ENCODE peak calls at places on chromosomes 11 and 22, in six cellular contexts. P is A549, H is activated B cell treated with CpG ODN at 0.5 μM for 24 hours, K is nephron progenitor cell, Y is GM23338, E is upper lobe of left lung. I is an unnamed sample.

GRCh38 chr11:78961186-78961782 is 386.6 kb upstream of the NARS2 start:
- DNase-seq in P (no peak), H (no peak), K (peak; percentile 41), Y (peak; percentile 89), E (peak; percentile 48), I (no peak)

GRCh38 chr11:123065634-123066033 is 3.7 kb upstream of the HSPA8 start:
- DNase-seq in P (no peak), H (no peak), K (no peak), Y (no peak), E (no peak), I (no peak)

GRCh38 chr11:45926536-45927331 is 4.3 kb downstream of the LARGE2 start:
- DNase-seq in P (no peak), H (no peak), K (no peak), Y (no peak), E (no peak), I (no peak)

GRCh38 chr22:40714514-40714966 is 35.3 kb downstream of the MCHR1 start:
- DNase-seq in P (no peak), H (no peak), K (peak; percentile 33), Y (peak; percentile 77), E (no peak), I (no peak)

GRCh38 chr11:5600374-5600851 is 4.0 kb downstream of the TRIM6 start:
- DNase-seq in P (peak; percentile 66), H (peak; percentile 25), K (peak; percentile 55), Y (peak; percentile 92), E (peak; percentile 82), I (peak; percentile 39)

GRCh38 chr11:117878939-117879475 is 2.5 kb upstream of the FXYD6 start:
- DNase-seq in P (no peak), H (no peak), K (no peak), Y (no peak), E (no peak), I (no peak)

GRCh38 chr11:23542816-23543215 is 682.5 kb upstream of the CCDC179 start:
- DNase-seq in P (no peak), H (no peak), K (no peak), Y (no peak), E (no peak), I (no peak)

GRCh38 chr11:117072517-117073218 is 25.6 kb downstream of the SIK3 start:
- DNase-seq in P (peak; percentile 71), H (no peak), K (no peak), Y (no peak), E (no peak), I (no peak)

GRCh38 chr11:36149538-36150242 is 139.5 kb downstream of the COMMD9 start:
- DNase-seq in P (peak; percentile 98), H (no peak), K (no peak), Y (peak; percentile 69), E (peak; percentile 78), I (no peak)
- TF ChIP-seq CTCF in P (peak; percentile 74), H (no peak), K (peak; percentile 25), Y (peak; percentile 74), E (peak; percentile 30), I (no peak)

GRCh38 chr11:71563401-71563800 is 2.0 kb upstream of the KRTAP5-10 start:
- DNase-seq in P (peak; percentile 67), H (no peak), K (peak; percentile 23), Y (peak; percentile 72), E (no peak), I (no peak)
- TF ChIP-seq CTCF in P (peak; percentile 35), H (no peak), K (peak; percentile 23), Y (peak; percentile 76), E (no peak), I (no peak)

GRCh38 chr11:75223954-75224643 is 16.5 kb upstream of the TPBGL start:
- DNase-seq in P (peak; percentile 29), H (no peak), K (no peak), Y (peak; percentile 24), E (no peak), I (no peak)
- TF ChIP-seq CTCF in P (no peak), H (no peak), K (no peak), Y (peak; percentile 26), E (no peak), I (no peak)

DNA sequence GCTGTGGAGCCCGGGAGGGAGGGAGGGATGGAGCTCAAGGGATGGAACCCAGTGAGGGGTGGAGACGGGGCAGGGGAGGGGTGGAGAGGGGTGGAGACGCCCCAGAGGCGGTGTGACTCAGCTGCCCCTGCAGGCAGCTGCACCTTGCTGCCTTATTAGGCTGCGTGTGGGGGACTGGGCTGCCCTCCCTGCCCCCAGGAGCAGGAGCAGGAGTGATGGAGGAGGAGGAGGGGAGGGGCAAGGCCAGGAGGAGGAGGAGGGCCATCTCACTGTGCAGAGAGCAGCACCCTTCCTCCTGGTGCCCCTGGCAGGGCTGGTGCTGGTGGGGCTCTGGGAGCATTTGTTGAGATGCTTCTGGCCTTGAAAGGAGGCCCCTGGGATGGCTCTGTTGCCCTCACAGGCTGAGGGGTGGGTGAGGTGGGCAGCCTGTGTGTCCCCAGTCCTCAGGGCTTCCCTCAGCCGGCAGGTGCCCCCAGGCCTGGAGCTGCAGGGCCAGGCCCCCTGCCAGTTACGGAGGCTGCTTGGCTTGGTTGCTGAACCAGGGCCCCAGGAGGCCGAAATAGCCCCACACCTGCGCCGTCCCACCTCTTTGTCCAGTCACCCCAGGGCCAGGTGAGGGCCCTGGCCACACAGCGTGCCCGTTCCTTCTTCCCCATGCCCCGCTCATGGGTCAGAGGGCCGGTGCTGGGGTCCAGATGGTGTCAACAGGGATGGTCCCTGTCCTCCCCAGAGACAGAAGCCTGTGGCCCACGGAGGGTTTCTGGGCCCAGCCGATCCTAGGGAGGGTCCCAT is 9.5 kb upstream of the TSSC4 start:
- DNase-seq in P (peak; percentile 31), H (no peak), K (no peak), Y (no peak), E (no peak), I (no peak)
- TF ChIP-seq CTCF in P (no peak), H (no peak), K (no peak), Y (no peak), E (no peak), I (no peak)

GRCh38 chr11:11020219-11020726 is 162.4 kb upstream of the ZBED5 start:
- DNase-seq in P (no peak), H (no peak), K (no peak), Y (no peak), E (no peak), I (no peak)
- TF ChIP-seq CTCF in P (no peak), H (no peak), K (no peak), Y (no peak), E (no peak), I (no peak)

DNA sequence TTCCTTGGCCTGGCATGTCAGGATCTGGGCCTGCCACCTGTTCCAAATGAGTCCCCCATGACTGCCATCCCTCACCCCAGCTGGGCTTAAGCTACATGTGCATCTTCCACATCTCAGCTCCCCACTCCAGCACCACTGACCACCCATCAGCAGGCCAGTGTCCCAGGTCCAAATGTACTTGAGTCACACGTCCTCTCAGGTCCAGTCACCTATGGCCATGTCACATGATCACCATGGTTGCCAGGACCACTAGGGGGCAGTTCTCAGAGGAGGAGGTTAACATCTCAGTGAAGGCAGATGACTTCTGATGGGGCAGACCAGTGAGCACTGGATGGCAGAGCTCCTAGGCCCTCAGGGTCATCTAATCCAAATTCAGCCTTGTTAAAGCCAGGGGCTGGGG is 41.9 kb upstream of the WNT11 start:
- DNase-seq in P (peak; percentile 52), H (no peak), K (no peak), Y (peak; percentile 56), E (no peak), I (no peak)
- TF ChIP-seq CTCF in P (peak; percentile 27), H (no peak), K (no peak), Y (peak; percentile 76), E (no peak), I (no peak)

GRCh38 chr22:37735054-37735453 is 38.2 kb downstream of the TRIOBP start:
- DNase-seq in P (peak; percentile 72), H (no peak), K (peak; percentile 72), Y (peak; percentile 76), E (peak; percentile 68), I (no peak)

GRCh38 chr22:37733625-37734401 is 37.0 kb downstream of the TRIOBP start:
- DNase-seq in P (no peak), H (no peak), K (no peak), Y (no peak), E (no peak), I (no peak)

GRCh38 chr22:37734402-37734700 is 37.5 kb downstream of the TRIOBP start:
- DNase-seq in P (no peak), H (no peak), K (no peak), Y (no peak), E (no peak), I (no peak)

GRCh38 chr22:37732699-37733607 is 36.1 kb downstream of the TRIOBP start:
- DNase-seq in P (no peak), H (no peak), K (no peak), Y (no peak), E (no peak), I (no peak)

GRCh38 chr22:37731804-37732471 is 35.1 kb downstream of the TRIOBP start:
- DNase-seq in P (peak; percentile 31), H (no peak), K (no peak), Y (no peak), E (no peak), I (no peak)
- TF ChIP-seq CTCF in P (no peak), H (no peak), K (no peak), Y (no peak), E (peak; percentile 36), I (no peak)

GRCh38 chr11:94519478-94520084 is 7.3 kb downstream of the C11orf97 start:
- DNase-seq in P (peak; percentile 6), H (no peak), K (no peak), Y (peak; percentile 62), E (no peak), I (no peak)

GRCh38 chr11:94518300-94518699 is 6.0 kb downstream of the C11orf97 start:
- DNase-seq in P (no peak), H (no peak), K (no peak), Y (no peak), E (no peak), I (no peak)

GRCh38 chr11:94525933-94526332 is 13.7 kb downstream of the C11orf97 start:
- DNase-seq in P (no peak), H (no peak), K (no peak), Y (peak; percentile 14), E (peak; percentile 81), I (no peak)

GRCh38 chr11:94524293-94524692 is 12.0 kb downstream of the C11orf97 start:
- DNase-seq in P (no peak), H (no peak), K (no peak), Y (no peak), E (no peak), I (no peak)

DNA sequence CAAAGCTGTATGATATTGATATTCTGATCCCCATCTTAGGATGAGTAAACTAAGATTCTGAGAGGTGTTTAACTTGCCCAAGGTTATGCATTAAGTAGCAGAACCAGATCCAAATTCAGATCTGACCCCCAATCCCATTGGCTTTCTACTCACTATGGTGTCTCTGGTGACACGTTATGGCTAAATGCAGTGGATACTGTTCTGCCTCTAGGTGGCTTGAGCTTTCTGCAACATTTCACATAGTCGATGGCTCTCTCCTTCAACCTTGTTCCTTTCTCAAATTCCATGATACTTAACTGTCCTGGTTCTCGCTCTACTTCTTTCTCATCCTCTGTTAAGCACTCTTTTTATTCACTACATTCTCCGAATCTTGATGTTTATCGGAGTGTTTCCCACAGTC is 9.4 kb downstream of the C11orf97 start:
- DNase-seq in P (peak; percentile 12), H (no peak), K (no peak), Y (peak; percentile 74), E (no peak), I (no peak)
- TF ChIP-seq CTCF in P (no peak), H (no peak), K (peak; percentile 15), Y (peak; percentile 76), E (peak; percentile 32), I (no peak)

I was measured in natural killer cell.